ENCODE peak calls at places on chromosomes 7 and 10, in six cellular contexts. S, M, O, F, K and B are unnamed samples.

GRCh38 chr7:37920619-37921339 is at the start of gene EPDR1:
- DNase-seq in M (peak; percentile 85), F (peak; percentile 25), O (peak; percentile 80), S (peak; percentile 57), K (peak; percentile 42), B (peak; percentile 78)

GRCh38 chr10:132139526-132139925 is 47.2 kb upstream of the DPYSL4 start:
- DNase-seq in M (peak; percentile 45), S (no peak), F (no peak), O (peak; percentile 43), K (no peak), B (no peak)

GRCh38 chr7:49773082-49773938 is at the start of gene VWC2:
- DNase-seq in S (peak; percentile 58), O (peak; percentile 69), M (no peak), F (no peak), K (no peak), B (no peak)

GRCh38 chr7:151351967-151352366 is 10.4 kb downstream of the NUB1 start:
- DNase-seq in S (no peak), K (no peak), O (no peak), F (no peak), M (no peak), B (no peak)

GRCh38 chr7:69411466-69411865 is 186.8 kb upstream of the AUTS2 start:
- DNase-seq in M (no peak), O (no peak), F (no peak), K (no peak), S (no peak), B (no peak)

GRCh38 chr10:100868391-100868790 is 44.4 kb upstream of the SLF2 start:
- DNase-seq in M (no peak), F (no peak), S (no peak), O (no peak), K (no peak), B (no peak)

GRCh38 chr10:109967739-109968088 is 40.1 kb upstream of the ADD3 start:
- DNase-seq in O (no peak), M (no peak), S (no peak), F (no peak), K (no peak), B (no peak)

GRCh38 chr7:90856317-90857072 is 260.4 kb downstream of the CDK14 start:
- DNase-seq in M (no peak), S (no peak), O (no peak), K (no peak), F (no peak), B (no peak)

GRCh38 chr7:132485600-132486594 is 90.4 kb downstream of the PLXNA4 start:
- DNase-seq in S (peak; percentile 30), F (no peak), K (peak; percentile 78), M (peak; percentile 66), O (no peak), B (no peak)

GRCh38 chr7:155254018-155254417 is 43.7 kb upstream of the INSIG1 start:
- DNase-seq in M (no peak), K (no peak), F (no peak), S (no peak), O (peak; percentile 71), B (no peak)

GRCh38 chr10:27150261-27150660 is 3.9 kb downstream of the YME1L1 start:
- DNase-seq in K (no peak), S (no peak), F (no peak), O (no peak), M (no peak), B (no peak)

GRCh38 chr7:103540986-103541385 is 95.0 kb upstream of the SLC26A5 start:
- DNase-seq in O (peak; percentile 80), F (no peak), S (no peak), M (peak; percentile 51), K (no peak), B (no peak)

GRCh38 chr10:11141571-11142091 is 124.0 kb downstream of the CELF2 start:
- DNase-seq in M (no peak), K (no peak), F (no peak), S (no peak), O (no peak), B (no peak)

GRCh38 chr10:116460219-116460618 is 32.6 kb downstream of the PNLIPRP3 start:
- DNase-seq in F (no peak), O (no peak), M (no peak), S (no peak), K (no peak), B (no peak)

GRCh38 chr7:11760372-11760771 is 71.6 kb downstream of the THSD7A start:
- DNase-seq in F (no peak), S (no peak), M (no peak), K (peak; percentile 21), O (no peak), B (no peak)

GRCh38 chr7:122803323-122803722 is 82.9 kb downstream of the CADPS2 start:
- DNase-seq in F (peak; percentile 37), O (no peak), S (no peak), K (peak; percentile 50), M (no peak), B (peak; percentile 52)

GRCh38 chr10:59578013-59578412 is 131.6 kb downstream of the SLC16A9 start:
- DNase-seq in F (no peak), S (no peak), O (no peak), K (no peak), M (no peak), B (no peak)

GRCh38 chr10:112654794-112655193 is 207.8 kb downstream of the VTI1A start:
- DNase-seq in F (no peak), S (no peak), K (no peak), M (no peak), O (no peak), B (no peak)

GRCh38 chr7:44431091-44431608 is 59.3 kb downstream of the NUDCD3 start:
- DNase-seq in M (no peak), K (no peak), F (no peak), O (no peak), S (no peak), B (peak; percentile 9)

GRCh38 chr7:2670720-2671391 is 17.1 kb upstream of the AMZ1 start:
- DNase-seq in S (peak; percentile 47), F (peak; percentile 32), K (peak; percentile 64), O (peak; percentile 84), M (peak; percentile 83), B (peak; percentile 69)

GRCh38 chr10:46523881-46524470 is 32.5 kb downstream of the GPRIN2 start:
- DNase-seq in S (peak; percentile 84), M (peak; percentile 22), K (peak; percentile 94), O (peak; percentile 58), F (peak; percentile 97), B (peak; percentile 99)

GRCh38 chr7:107660381-107661080 is at the start of gene SLC26A4:
- DNase-seq in F (no peak), K (peak; percentile 5), O (peak; percentile 60), M (no peak), S (no peak), B (no peak)

GRCh38 chr7:152081088-152081487 is 55.6 kb downstream of the GALNT11 start:
- DNase-seq in O (no peak), S (no peak), F (no peak), K (no peak), M (no peak), B (peak; percentile 1)

GRCh38 chr10:112649492-112650152 is 202.6 kb downstream of the VTI1A start:
- DNase-seq in S (no peak), K (peak; percentile 15), M (no peak), F (no peak), O (no peak), B (peak; percentile 56)

GRCh38 chr10:71351628-71352319 is 32.7 kb downstream of the SLC29A3 start:
- DNase-seq in K (no peak), O (no peak), S (no peak), M (peak; percentile 74), F (no peak), B (no peak)

GRCh38 chr7:46134385-46134784 is 213.3 kb upstream of the IGFBP3 start:
- DNase-seq in S (no peak), M (no peak), O (no peak), K (no peak), F (no peak), B (no peak)

GRCh38 chr7:42053834-42054233 is 183.2 kb downstream of the GLI3 start:
- DNase-seq in F (no peak), O (no peak), M (no peak), S (no peak), K (no peak), B (peak; percentile 21)

GRCh38 chr10:101611506-101611905 is 23.4 kb downstream of the DPCD start:
- DNase-seq in O (no peak), F (no peak), S (no peak), K (peak; percentile 21), M (no peak), B (no peak)

GRCh38 chr10:77333610-77334340 is 303.8 kb downstream of the KCNMA1 start:
- DNase-seq in O (no peak), S (no peak), F (no peak), M (no peak), K (no peak), B (no peak)

GRCh38 chr10:114694062-114694461 is 36.0 kb upstream of the ABLIM1 start:
- DNase-seq in S (no peak), M (no peak), K (no peak), F (no peak), O (no peak), B (peak; percentile 26)

GRCh38 chr7:27409311-27409710 is 166.7 kb downstream of the EVX1 start:
- DNase-seq in K (no peak), O (no peak), S (no peak), F (no peak), M (no peak), B (no peak)
- H3K27ac ChIP-seq in K (no peak overlapping the region), O (no peak overlapping the region), S (no peak overlapping the region), F (no peak overlapping the region), M (no peak overlapping the region), B (no peak overlapping the region)

GRCh38 chr7:39414669-39415035 is 151.6 kb upstream of the YAE1 start:
- DNase-seq in O (no peak), F (no peak), K (no peak), M (no peak), S (no peak), B (no peak)

GRCh38 chr7:39410582-39410981 is 155.6 kb upstream of the YAE1 start:
- DNase-seq in F (no peak), O (no peak), S (no peak), K (no peak), M (no peak), B (no peak)

GRCh38 chr7:39415091-39415820 is 150.9 kb upstream of the YAE1 start:
- DNase-seq in O (no peak), F (no peak), M (no peak), S (no peak), K (no peak), B (no peak)

GRCh38 chr7:39416866-39417265 is 149.3 kb upstream of the YAE1 start:
- DNase-seq in M (no peak), S (no peak), F (no peak), K (no peak), O (no peak), B (no peak)

GRCh38 chr7:39413866-39414668 is 152.1 kb upstream of the YAE1 start:
- DNase-seq in S (peak; percentile 9), K (peak; percentile 58), O (peak; percentile 72), M (no peak), F (peak; percentile 26), B (peak; percentile 10)
- TF ChIP-seq CTCF in S (no peak), K (no peak), O (no peak), M (no peak), F (peak; percentile 28), B (no peak)

GRCh38 chr7:153524070-153524601 is 528.1 kb upstream of the DPP6 start:
- DNase-seq in F (no peak), S (no peak), M (no peak), K (no peak), O (no peak), B (no peak)
- H3K27ac ChIP-seq in F (no peak overlapping the region), S (no peak overlapping the region), M (no peak overlapping the region), K (no peak overlapping the region), O (no peak overlapping the region), B (no peak overlapping the region)

GRCh38 chr10:99487125-99487524 is 45.6 kb upstream of the NKX2-3 start:
- DNase-seq in O (no peak), M (no peak), K (no peak), S (no peak), F (no peak), B (no peak)

GRCh38 chr10:99484626-99485581 is 47.8 kb upstream of the NKX2-3 start:
- DNase-seq in M (no peak), F (no peak), S (no peak), K (no peak), O (no peak), B (peak; percentile 53)
- TF ChIP-seq CTCF in M (no peak), F (peak; percentile 16), S (no peak), K (no peak), O (no peak), B (peak; percentile 60)